ENCODE peak calls at places on chromosomes 3 and 15, in seven cellular contexts. E is HepG2, G is SK-N-SH, I is K562, K is HCT116, J is GM12878, H is H1. C is an unnamed sample.

GRCh38 chr3:21390136-21390535 is 360.9 kb downstream of the ZNF385D start:
- DNase-seq in E (no peak), G (no peak), I (no peak), K (no peak), J (no peak), H (no peak), C (no peak)

GRCh38 chr3:150158974-150159625 is 188.4 kb upstream of the PFN2 start:
- DNase-seq in E (no peak), G (no peak), I (no peak), K (no peak), J (no peak), H (no peak), C (no peak)

GRCh38 chr3:173584093-173584833 is 186.7 kb downstream of the NLGN1 start:
- DNase-seq in E (no peak), G (peak), I (peak), K (peak), J (no peak), H (peak), C (peak)

GRCh38 chr3:38008971-38009580 is 18.5 kb downstream of the VILL start:
- DNase-seq in E (no peak), G (no peak), I (peak), K (no peak), J (no peak), H (no peak), C (no peak)

GRCh38 chr3:30657914-30658313 is 51.5 kb downstream of the TGFBR2 start:
- DNase-seq in E (no peak), G (no peak), I (no peak), K (no peak), J (no peak), H (no peak), C (no peak)

GRCh38 chr3:139127101-139127500 is 82.4 kb upstream of the PRR23C start:
- DNase-seq in E (no peak), G (no peak), I (no peak), K (no peak), J (no peak), H (no peak), C (no peak)

GRCh38 chr3:194141415-194142155 is 5.6 kb downstream of the HES1 start:
- DNase-seq in E (peak), G (peak), I (peak), K (peak), J (no peak), H (peak), C (peak)

GRCh38 chr3:14397531-14397930 is 4.9 kb upstream of the SLC6A6 start:
- DNase-seq in E (no peak), G (no peak), I (no peak), K (no peak), J (no peak), H (no peak), C (no peak)

GRCh38 chr3:186566772-186567071 is 417 bp downstream of the TBCCD1 start:
- DNase-seq in E (no peak), G (no peak), I (no peak), K (no peak), J (no peak), H (no peak), C (no peak)

GRCh38 chr3:119643528-119643927 is 16.9 kb downstream of the POPDC2 start:
- DNase-seq in E (no peak), G (no peak), I (no peak), K (peak), J (no peak), H (no peak), C (no peak)

GRCh38 chr15:98705070-98705469 is 56.7 kb downstream of the IGF1R start:
- DNase-seq in E (no peak), G (no peak), I (no peak), K (no peak), J (no peak), H (no peak), C (no peak)

GRCh38 chr3:127177226-127177625 is 15.7 kb upstream of the PRR23E start:
- DNase-seq in E (peak), G (no peak), I (no peak), K (no peak), J (no peak), H (no peak), C (peak)

GRCh38 chr3:69941439-69942176 is 57.9 kb upstream of the SAMMSON start:
- DNase-seq in E (no peak), G (no peak), I (no peak), K (no peak), J (no peak), H (no peak), C (no peak)

GRCh38 chr15:46732060-46732459 is 985.2 kb upstream of the SEMA6D start:
- DNase-seq in E (no peak), G (no peak), I (no peak), K (no peak), J (no peak), H (no peak), C (no peak)

GRCh38 chr3:196519738-196520122 is 4.6 kb upstream of the SMCO1 start:
- DNase-seq in E (no peak), G (no peak), I (no peak), K (no peak), J (no peak), H (no peak), C (peak)

GRCh38 chr3:101038393-101038792 is 45.2 kb upstream of the ABI3BP start:
- DNase-seq in E (no peak), G (no peak), I (no peak), K (no peak), J (no peak), H (no peak), C (no peak)

GRCh38 chr3:106068386-106068785 is 199.6 kb upstream of the CBLB start:
- DNase-seq in E (no peak), G (no peak), I (no peak), K (no peak), J (no peak), H (no peak), C (no peak)

GRCh38 chr3:37571269-37571668 is 290.4 kb upstream of the CTDSPL start:
- DNase-seq in E (no peak), G (no peak), I (no peak), K (no peak), J (no peak), H (no peak), C (no peak)

GRCh38 chr15:57092252-57092651 is 173.8 kb downstream of the TCF12 start:
- DNase-seq in E (no peak), G (no peak), I (no peak), K (no peak), J (no peak), H (no peak), C (no peak)

GRCh38 chr3:44795197-44795596 is 33.6 kb downstream of the KIF15 start:
- DNase-seq in E (no peak), G (no peak), I (no peak), K (no peak), J (no peak), H (peak), C (no peak)

GRCh38 chr3:48405343-48405881 is 24.5 kb downstream of the PLXNB1 start:
- DNase-seq in E (no peak), G (no peak), I (no peak), K (no peak), J (no peak), H (no peak), C (no peak)

GRCh38 chr3:186515115-186515514 is 29.1 kb downstream of the CRYGS start:
- DNase-seq in E (no peak), G (no peak), I (no peak), K (no peak), J (no peak), H (no peak), C (no peak)

GRCh38 chr15:66700802-66701421 is 1.1 kb upstream of the SMAD6 start:
- DNase-seq in E (peak), G (peak), I (peak), K (peak), J (no peak), H (peak), C (peak)

GRCh38 chr15:85711590-85712192 is 83.0 kb downstream of the KLHL25 start:
- DNase-seq in E (no peak), G (no peak), I (no peak), K (no peak), J (no peak), H (no peak), C (no peak)

GRCh38 chr3:159208080-159208479 is 406.2 kb downstream of the MFSD1 start:
- DNase-seq in E (no peak), G (no peak), I (no peak), K (no peak), J (no peak), H (no peak), C (no peak)

GRCh38 chr3:142680710-142681109 is 43.1 kb upstream of the TRPC1 start:
- DNase-seq in E (no peak), G (no peak), I (no peak), K (no peak), J (no peak), H (no peak), C (peak)

GRCh38 chr3:170007031-170007663 is 30.6 kb upstream of the GPR160 start:
- DNase-seq in E (peak), G (no peak), I (no peak), K (no peak), J (peak), H (no peak), C (no peak)

GRCh38 chr3:58116985-58117384 is 93.8 kb downstream of the DNASE1L3 start:
- DNase-seq in E (no peak), G (no peak), I (no peak), K (no peak), J (no peak), H (no peak), C (no peak)

GRCh38 chr3:58672451-58672850 is 5.9 kb upstream of the FAM3D start:
- DNase-seq in E (no peak), G (no peak), I (no peak), K (no peak), J (no peak), H (no peak), C (no peak)

GRCh38 chr3:13714251-13714916 is 165.5 kb downstream of the FBLN2 start:
- DNase-seq in E (no peak), G (no peak), I (no peak), K (no peak), J (no peak), H (no peak), C (no peak)

GRCh38 chr3:125165189-125165947 is 47.2 kb downstream of the SLC12A8 start:
- DNase-seq in E (peak), G (peak), I (no peak), K (no peak), J (no peak), H (peak), C (no peak)

GRCh38 chr3:14513566-14514322 is 26.4 kb downstream of the GRIP2 start:
- DNase-seq in E (no peak), G (no peak), I (no peak), K (no peak), J (no peak), H (no peak), C (no peak)

GRCh38 chr15:95429345-95429744 is 901.2 kb upstream of the NR2F2 start:
- DNase-seq in E (no peak), G (no peak), I (no peak), K (no peak), J (no peak), H (no peak), C (no peak)

GRCh38 chr15:50224606-50225005 is 40.9 kb downstream of the HDC start:
- DNase-seq in E (no peak), G (no peak), I (no peak), K (no peak), J (no peak), H (no peak), C (no peak)

GRCh38 chr3:143600762-143601161 is 247.5 kb downstream of the SLC9A9 start:
- DNase-seq in E (no peak), G (no peak), I (no peak), K (no peak), J (no peak), H (no peak), C (no peak)

GRCh38 chr3:197196192-197196591 is 102.2 kb downstream of the DLG1 start:
- DNase-seq in E (no peak), G (no peak), I (no peak), K (no peak), J (no peak), H (no peak), C (no peak)

GRCh38 chr3:41932511-41932910 is 29.4 kb downstream of the ULK4 start:
- DNase-seq in E (no peak), G (no peak), I (no peak), K (no peak), J (no peak), H (no peak), C (peak)

GRCh38 chr3:169966951-169967915 is 626 bp downstream of the SEC62 start:
- DNase-seq in E (peak), G (peak), I (peak), K (no peak), J (no peak), H (no peak), C (peak)

GRCh38 chr3:66140106-66140505 is 80.7 kb upstream of the SLC25A26 start:
- DNase-seq in E (no peak), G (no peak), I (no peak), K (no peak), J (no peak), H (no peak), C (no peak)

GRCh38 chr3:66142079-66142478 is 78.7 kb upstream of the SLC25A26 start:
- DNase-seq in E (no peak), G (no peak), I (no peak), K (no peak), J (no peak), H (no peak), C (no peak)

GRCh38 chr3:66149269-66149668 is 71.5 kb upstream of the SLC25A26 start:
- DNase-seq in E (no peak), G (no peak), I (no peak), K (no peak), J (no peak), H (no peak), C (no peak)

GRCh38 chr3:66140763-66141372 is 79.9 kb upstream of the SLC25A26 start:
- DNase-seq in E (no peak), G (no peak), I (no peak), K (peak), J (peak), H (no peak), C (no peak)

GRCh38 chr3:66144792-66145733 is 75.7 kb upstream of the SLC25A26 start:
- DNase-seq in E (no peak), G (no peak), I (no peak), K (no peak), J (no peak), H (no peak), C (no peak)
- TF ChIP-seq JUND in E (no peak), G (no peak), I (no peak), K (peak), J (no peak), H (no peak), C (no peak)

DNA sequence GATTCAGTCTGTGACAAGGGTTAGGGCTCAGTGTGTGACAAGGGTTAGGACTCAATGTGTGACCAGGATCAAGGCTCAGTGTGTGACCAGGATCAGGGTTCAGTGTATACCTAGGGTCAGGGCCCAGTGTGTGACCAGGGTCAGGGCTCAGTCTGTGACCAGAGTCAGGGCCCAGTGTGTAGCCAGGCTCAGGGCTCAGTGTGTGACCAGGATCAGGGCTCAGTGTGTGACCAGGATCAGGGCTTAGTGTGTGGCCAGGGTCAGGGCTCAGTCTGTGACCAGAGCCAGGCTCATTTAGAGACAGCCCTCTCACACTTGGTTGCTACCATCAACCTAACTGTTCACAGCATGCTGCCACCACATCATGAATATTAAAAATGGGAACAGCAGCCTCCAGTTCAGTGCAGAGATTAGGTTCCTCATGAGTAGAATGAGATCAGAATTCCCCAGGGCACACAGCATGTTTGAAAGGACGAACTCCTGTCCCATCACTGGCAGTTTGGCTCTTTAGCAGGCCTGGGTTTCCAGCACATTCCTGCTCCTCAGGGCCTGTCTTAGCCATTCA is 24.3 kb downstream of the LOXL1 start:
- DNase-seq in E (no peak), G (no peak), I (no peak), K (no peak), J (no peak), H (no peak), C (no peak)
- TF ChIP-seq JUND in E (no peak), G (no peak), I (no peak), K (no peak), J (no peak), H (no peak), C (no peak)

GRCh38 chr3:51984269-51984647 is 923 bp downstream of the ACY1 start:
- DNase-seq in E (no peak), G (no peak), I (no peak), K (no peak), J (no peak), H (no peak), C (no peak)

GRCh38 chr3:51982838-51983577 is at the start of gene ACY1:
- DNase-seq in E (peak), G (peak), I (peak), K (peak), J (peak), H (peak), C (peak)

GRCh38 chr3:51983578-51984268 is 388 bp downstream of the ACY1 start:
- DNase-seq in E (no peak), G (no peak), I (peak), K (no peak), J (no peak), H (no peak), C (no peak)

GRCh38 chr3:51985971-51986947 is 2.9 kb downstream of the ACY1 start:
- DNase-seq in E (no peak), G (no peak), I (no peak), K (no peak), J (no peak), H (peak), C (no peak)

DNA sequence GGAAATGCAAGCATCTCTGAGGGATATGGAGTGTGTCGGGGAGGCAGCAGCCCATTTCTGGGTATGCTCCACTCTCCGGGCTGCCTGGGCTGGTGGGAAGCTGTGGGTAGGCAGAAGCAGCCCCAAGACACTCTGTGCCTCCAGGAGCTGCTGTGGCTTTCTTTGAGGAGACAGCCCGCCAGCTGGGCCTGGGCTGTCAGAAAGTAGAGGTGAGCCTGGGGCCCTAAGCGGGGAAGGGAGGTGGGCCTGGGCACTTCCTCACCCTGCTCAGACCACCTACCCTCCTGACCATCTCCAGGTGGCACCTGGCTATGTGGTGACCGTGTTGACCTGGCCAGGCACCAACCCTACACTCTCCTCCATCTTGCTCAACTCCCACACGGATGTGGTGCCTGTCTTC is 1.7 kb downstream of the ACY1 start:
- DNase-seq in E (no peak), G (no peak), I (no peak), K (no peak), J (no peak), H (no peak), C (no peak)
- TF ChIP-seq JUND in E (no peak), G (no peak), I (no peak), K (no peak), J (no peak), H (no peak), C (no peak)

GRCh38 chr15:49151831-49152230 is 3.6 kb downstream of the COPS2 start:
- DNase-seq in E (no peak), G (no peak), I (no peak), K (no peak), J (no peak), H (no peak), C (no peak)

GRCh38 chr15:49145651-49146609 is 9.5 kb downstream of the COPS2 start:
- DNase-seq in E (peak), G (peak), I (peak), K (peak), J (no peak), H (no peak), C (peak)
- TF ChIP-seq JUND in E (no peak), G (no peak), I (no peak), K (no peak), J (no peak), H (no peak), C (no peak)

GRCh38 chr3:175093738-175094137 is 234.6 kb downstream of the NAALADL2 start:
- DNase-seq in E (no peak), G (no peak), I (no peak), K (no peak), J (no peak), H (no peak), C (no peak)

GRCh38 chr3:175094344-175094743 is 235.2 kb downstream of the NAALADL2 start:
- DNase-seq in E (no peak), G (no peak), I (no peak), K (no peak), J (no peak), H (no peak), C (no peak)

GRCh38 chr3:175091426-175092114 is 232.4 kb downstream of the NAALADL2 start:
- DNase-seq in E (no peak), G (no peak), I (no peak), K (no peak), J (no peak), H (no peak), C (no peak)

GRCh38 chr3:175088981-175089380 is 229.8 kb downstream of the NAALADL2 start:
- DNase-seq in E (no peak), G (no peak), I (no peak), K (no peak), J (no peak), H (no peak), C (no peak)
- TF ChIP-seq JUND in E (no peak), G (no peak), I (no peak), K (no peak), J (no peak), H (no peak), C (no peak)

GRCh38 chr3:71225951-71226564 is 357.5 kb downstream of the FOXP1 start:
- DNase-seq in E (no peak), G (no peak), I (no peak), K (no peak), J (no peak), H (no peak), C (no peak)

GRCh38 chr3:71226565-71227281 is 356.8 kb downstream of the FOXP1 start:
- DNase-seq in E (no peak), G (no peak), I (peak), K (no peak), J (peak), H (no peak), C (no peak)

GRCh38 chr3:71228156-71228885 is 355.2 kb downstream of the FOXP1 start:
- DNase-seq in E (no peak), G (no peak), I (no peak), K (no peak), J (no peak), H (no peak), C (no peak)

GRCh38 chr3:71227344-71227743 is 356.2 kb downstream of the FOXP1 start:
- DNase-seq in E (no peak), G (no peak), I (peak), K (no peak), J (no peak), H (no peak), C (no peak)

GRCh38 chr3:71225285-71225684 is 358.2 kb downstream of the FOXP1 start:
- DNase-seq in E (no peak), G (no peak), I (no peak), K (no peak), J (no peak), H (no peak), C (no peak)
- TF ChIP-seq JUND in E (no peak), G (no peak), I (no peak), K (no peak), J (no peak), H (no peak), C (no peak)